ENCODE peak calls at places on chromosome 20, in ten cellular contexts. C is H1, F is ovary, I is prostate gland, W is lower leg skin, D is upper lobe of left lung, A is heart left ventricle, Y is breast epithelium, X is adrenal gland, K is IMR-90. S is an unnamed sample.

GRCh38 chr20:38804682-38805501 is 605 bp upstream of the PPP1R16B start:
- DNase-seq in F (no peak), I (no peak), Y (peak; percentile 25), A (no peak), C (peak; percentile 70), D (peak; percentile 77), W (no peak), X (peak; percentile 18), K (no peak), S (peak; percentile 90)

GRCh38 chr20:45592574-45593189 is 13.6 kb upstream of the WFDC8 start:
- DNase-seq in W (no peak), I (no peak), C (no peak), F (no peak), A (no peak), X (peak; percentile 6), K (peak; percentile 21), D (no peak), Y (no peak), S (no peak)

GRCh38 chr20:31560094-31560899 is 44.8 kb upstream of the ID1 start:
- DNase-seq in W (peak; percentile 55), K (peak; percentile 86), F (no peak), D (no peak), I (peak; percentile 40), A (peak; percentile 67), Y (no peak), C (no peak), X (peak; percentile 79), S (peak; percentile 86)

GRCh38 chr20:25076731-25077609 is 5.0 kb downstream of the VSX1 start:
- DNase-seq in K (peak; percentile 1), D (no peak), C (no peak), I (no peak), Y (peak; percentile 68), F (no peak), W (no peak), A (no peak), X (peak; percentile 64), S (no peak)

GRCh38 chr20:50848846-50849673 is 54.2 kb downstream of the BCAS4 start:
- DNase-seq in A (no peak), Y (peak; percentile 32), C (no peak), W (peak; percentile 24), F (peak; percentile 39), K (no peak), D (peak; percentile 75), I (no peak), X (peak; percentile 19), S (peak; percentile 30)

GRCh38 chr20:20299904-20300303 is 68.0 kb upstream of the INSM1 start:
- DNase-seq in Y (no peak), F (no peak), D (no peak), W (no peak), I (no peak), A (no peak), X (no peak), K (no peak), C (no peak), S (no peak)

GRCh38 chr20:8152183-8152582 is 20.1 kb downstream of the PLCB1 start:
- DNase-seq in Y (no peak), X (peak; percentile 47), I (no peak), D (no peak), C (no peak), K (peak; percentile 65), W (no peak), F (no peak), A (no peak), S (no peak)

GRCh38 chr20:6007094-6007528 is 46.7 kb downstream of the LRRN4 start:
- DNase-seq in A (no peak), Y (no peak), X (no peak), K (no peak), D (no peak), C (no peak), F (no peak), I (no peak), W (no peak), S (no peak)

GRCh38 chr20:8156603-8157079 is 24.6 kb downstream of the PLCB1 start:
- DNase-seq in Y (no peak), D (no peak), A (no peak), I (no peak), K (peak; percentile 59), W (no peak), C (no peak), F (no peak), X (peak; percentile 38), S (no peak)

GRCh38 chr20:14921546-14921945 is 584.1 kb upstream of the FLRT3 start:
- DNase-seq in X (no peak), W (no peak), C (no peak), K (no peak), F (no peak), I (no peak), Y (no peak), A (no peak), D (no peak), S (no peak)
- TF ChIP-seq POLR2A in X (no peak), W (no peak), C (no peak), K (no peak), F (no peak), I (no peak), Y (no peak), A (no peak), D (no peak), S (no peak)

DNA sequence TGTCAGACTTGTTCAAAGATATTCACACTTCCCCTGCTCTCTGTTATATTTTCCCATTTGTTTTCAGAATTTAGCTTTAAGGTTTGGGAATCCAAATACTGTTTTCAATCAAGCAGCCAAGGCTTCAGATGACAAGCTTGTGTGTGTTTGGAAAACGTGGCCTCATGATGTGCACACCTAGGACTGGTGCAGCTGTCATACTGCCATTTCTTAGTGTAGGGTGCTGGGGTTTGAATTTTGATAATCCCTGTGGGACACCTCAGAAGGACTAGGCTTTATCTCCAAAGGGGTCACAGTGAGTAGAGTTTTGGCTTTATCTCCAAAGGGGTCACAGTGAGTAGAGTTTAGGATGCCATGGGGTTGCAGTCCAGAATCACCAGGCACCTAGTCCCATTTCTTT is 65.3 kb upstream of the JAG1 start:
- DNase-seq in D (no peak), K (no peak), C (no peak), Y (no peak), X (no peak), F (no peak), I (no peak), W (no peak), A (no peak), S (no peak)
- H3K4me3 ChIP-seq in D (peak overlapping the region; percentile 14), K (peak overlapping the region; percentile 32), C (no peak overlapping the region), Y (peak overlapping the region; percentile 18), X (no peak overlapping the region), F (peak overlapping the region; percentile 15), I (peak overlapping the region; percentile 6), W (no peak overlapping the region), A (no peak overlapping the region), S (no peak overlapping the region)

GRCh38 chr20:40688129-40689099 is 622 bp downstream of the MAFB start:
- DNase-seq in Y (no peak), K (peak; percentile 1), I (no peak), D (peak; percentile 88), W (no peak), F (peak; percentile 40), X (peak; percentile 32), C (no peak), A (peak; percentile 41), S (no peak)

GRCh38 chr20:40686893-40687292 is 2.1 kb downstream of the MAFB start:
- DNase-seq in W (no peak), X (no peak), Y (no peak), C (no peak), I (no peak), A (no peak), D (no peak), K (no peak), F (no peak), S (no peak)

GRCh38 chr20:40689100-40689942 is at the start of gene MAFB:
- DNase-seq in X (peak; percentile 95), A (peak; percentile 93), K (peak; percentile 71), Y (peak; percentile 93), D (peak; percentile 99), I (peak; percentile 95), W (peak; percentile 94), F (peak; percentile 93), C (peak; percentile 65), S (peak; percentile 86)

GRCh38 chr20:40686434-40686882 is 2.6 kb downstream of the MAFB start:
- DNase-seq in A (no peak), Y (no peak), X (no peak), D (no peak), K (no peak), I (no peak), W (no peak), F (no peak), C (no peak), S (no peak)

DNA sequence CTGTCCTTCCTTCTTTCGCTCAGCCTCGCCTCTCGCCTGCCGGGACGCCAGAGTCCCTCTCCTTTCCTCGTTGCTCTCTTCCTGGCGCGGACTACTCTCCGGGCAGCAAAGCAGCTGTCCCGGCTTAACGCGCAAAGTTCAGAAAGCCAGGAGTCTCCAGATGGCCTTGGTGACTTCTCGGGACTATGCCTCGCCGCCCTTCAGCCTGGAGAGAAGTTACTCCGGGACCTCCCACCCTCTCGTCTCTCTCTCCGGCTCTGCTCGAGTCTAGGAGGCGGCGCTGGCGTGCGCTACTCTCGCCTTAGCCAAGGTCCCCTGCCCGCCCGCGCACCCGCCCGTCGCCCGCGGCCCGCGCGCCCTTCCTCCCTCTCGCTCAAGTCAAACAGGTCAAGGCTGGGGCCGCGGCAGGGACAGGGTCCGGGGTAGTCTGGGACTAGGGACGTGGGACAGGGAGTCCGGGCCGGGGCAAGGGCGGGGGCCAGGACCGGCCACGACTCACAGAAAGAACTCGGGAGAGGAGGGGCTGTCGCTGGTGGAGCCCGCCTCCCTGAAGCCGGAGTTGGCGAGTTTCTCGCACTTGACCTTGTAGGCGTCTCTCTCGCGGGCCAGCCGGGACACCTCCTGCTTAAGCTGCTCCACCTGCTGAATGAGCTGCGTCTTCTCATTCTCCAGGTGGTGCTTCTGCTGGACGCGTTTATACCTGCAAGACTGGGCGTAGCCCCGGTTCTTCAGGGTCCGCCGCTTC is 1.5 kb downstream of the MAFB start:
- DNase-seq in A (peak; percentile 58), X (peak; percentile 57), D (peak; percentile 94), F (peak; percentile 58), K (no peak), W (peak; percentile 79), C (no peak), Y (peak; percentile 72), I (peak; percentile 81), S (no peak)
- TF ChIP-seq POLR2A in A (no peak), X (no peak), D (peak; percentile 27), F (no peak), K (no peak), W (no peak), C (no peak), Y (no peak), I (peak; percentile 24), S (no peak)

DNA sequence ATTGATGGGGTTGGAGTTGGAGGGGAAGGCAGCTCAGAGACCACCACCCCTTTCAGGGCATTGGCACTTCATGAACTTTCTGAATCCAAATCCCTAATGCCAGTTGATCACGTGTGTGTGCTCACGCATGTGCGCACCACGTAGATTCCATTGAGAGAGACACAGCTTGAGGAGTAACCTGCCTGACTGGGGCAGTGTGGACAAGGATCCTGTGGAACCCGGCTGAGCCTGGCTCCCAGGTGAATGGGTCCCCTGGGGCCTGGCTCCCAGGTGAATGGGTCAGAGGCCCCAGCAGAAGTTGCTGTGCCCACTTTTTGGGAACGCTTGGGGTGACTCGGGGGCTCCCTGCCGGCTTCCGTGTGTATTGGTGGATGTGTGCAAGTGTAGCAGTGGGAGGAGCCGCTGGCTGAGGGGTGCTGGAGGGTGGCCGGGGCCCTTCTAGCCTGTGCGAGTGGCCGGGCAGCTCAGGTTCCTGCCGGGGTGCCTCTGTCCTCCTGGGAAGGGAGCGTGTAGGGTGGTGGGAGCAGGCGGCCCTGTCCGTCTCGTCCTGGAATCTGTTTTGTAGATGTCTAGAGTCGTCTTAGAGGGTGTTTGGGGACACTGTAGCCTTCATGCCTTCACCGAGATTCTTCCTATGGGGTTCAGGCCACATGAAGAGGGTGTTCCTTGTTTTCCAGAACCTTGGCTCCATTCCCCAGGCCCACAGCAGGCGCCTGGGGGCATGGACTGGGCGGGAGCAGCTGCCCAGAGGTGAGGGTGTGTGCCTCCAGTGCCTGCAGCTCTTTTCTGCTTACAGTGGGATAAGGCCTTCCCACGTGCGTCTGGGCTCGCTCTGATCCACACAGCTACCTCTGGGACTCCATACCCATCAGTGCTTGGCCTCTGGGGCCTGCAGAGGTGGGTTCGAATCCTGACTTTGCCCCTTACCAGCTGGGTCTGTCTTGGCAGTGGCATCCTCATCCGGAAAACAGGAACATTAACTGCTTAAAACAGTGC is 3.2 kb downstream of the RBM38 start:
- DNase-seq in K (no peak), Y (no peak), X (no peak), A (peak; percentile 28), I (no peak), D (no peak), W (no peak), C (no peak), F (peak; percentile 50), S (peak; percentile 42)
- H3K4me3 ChIP-seq in K (no peak overlapping the region), Y (no peak overlapping the region), X (no peak overlapping the region), A (no peak overlapping the region), I (no peak overlapping the region), D (no peak overlapping the region), W (no peak overlapping the region), C (no peak overlapping the region), F (peak overlapping the region; percentile 13), S (peak overlapping the region; percentile 96)